ENCODE peak calls at places on chromosomes 6 and 20, in five cellular contexts. I is IMR-90; F is GM23248; C is PC-3; A is CD8-positive, alpha-beta memory T cell. M is an unnamed sample.

GRCh38 chr6:7805088-7805756 is 79.3 kb downstream of the BMP6 start:
- DNase-seq in I (no peak), F (no peak), C (no peak), A (no peak), M (no peak)

GRCh38 chr6:13613029-13613594 is 2.0 kb upstream of the NOL7 start:
- DNase-seq in I (no peak), F (no peak), C (no peak), A (no peak), M (no peak)

GRCh38 chr20:61682998-61683681 is 382.5 kb downstream of the TAF4 start:
- DNase-seq in I (peak), F (peak), C (no peak), A (no peak), M (no peak)

GRCh38 chr20:54649511-54649962 is 174.1 kb downstream of the DOK5 start:
- DNase-seq in I (peak), F (peak), C (peak), A (peak), M (peak)

GRCh38 chr6:10309826-10310405 is 105.0 kb downstream of the TFAP2A start:
- DNase-seq in I (no peak), F (no peak), C (no peak), A (no peak), M (no peak)

GRCh38 chr20:13736792-13737191 is 47.9 kb downstream of the ESF1 start:
- DNase-seq in I (peak), F (peak), C (no peak), A (no peak), M (no peak)

GRCh38 chr6:125155344-125155743 is 1.8 kb downstream of the TPD52L1 start:
- DNase-seq in I (no peak), F (no peak), C (no peak), A (no peak), M (no peak)

GRCh38 chr6:21831531-21832291 is 238.2 kb downstream of the SOX4 start:
- DNase-seq in I (peak), F (peak), C (no peak), A (no peak), M (no peak)

GRCh38 chr6:38715016-38715809 is at the start of gene DNAH8:
- DNase-seq in I (no peak), F (peak), C (no peak), A (no peak), M (no peak)

GRCh38 chr20:57748601-57749130 is 38.9 kb upstream of the PMEPA1 start:
- DNase-seq in I (peak), F (peak), C (peak), A (peak), M (peak)

GRCh38 chr6:74182992-74183391 is 487.0 kb downstream of the CD109 start:
- DNase-seq in I (peak), F (peak), C (no peak), A (no peak), M (no peak)

GRCh38 chr6:116530436-116530835 is 15.0 kb downstream of the TRAPPC3L start:
- DNase-seq in I (peak), F (no peak), C (peak), A (no peak), M (no peak)

GRCh38 chr6:129006685-129007514 is 124.0 kb downstream of the LAMA2 start:
- DNase-seq in I (peak), F (no peak), C (no peak), A (no peak), M (no peak)

GRCh38 chr20:62517901-62518610 is 42.3 kb upstream of the GATA5 start:
- DNase-seq in I (no peak), F (no peak), C (no peak), A (no peak), M (no peak)

GRCh38 chr6:143962644-143962929 is 45.5 kb downstream of the PLAGL1 start:
- DNase-seq in I (peak), F (peak), C (no peak), A (no peak), M (no peak)

GRCh38 chr6:141123084-141123483 is 1009.6 kb upstream of the GJE1 start:
- DNase-seq in I (peak), F (no peak), C (no peak), A (no peak), M (no peak)

GRCh38 chr6:131038612-131039344 is 24.3 kb downstream of the EPB41L2 start:
- DNase-seq in I (peak), F (peak), C (no peak), A (no peak), M (no peak)

GRCh38 chr6:129671442-129672344 is 38.3 kb downstream of the ARHGAP18 start:
- DNase-seq in I (no peak), F (no peak), C (no peak), A (peak), M (peak)

GRCh38 chr20:1894951-1895673 is at the start of gene SIRPA:
- DNase-seq in I (peak), F (peak), C (peak), A (no peak), M (no peak)

GRCh38 chr6:44045672-44046015 is 81.6 kb downstream of the MRPL14 start:
- DNase-seq in I (no peak), F (no peak), C (no peak), A (no peak), M (no peak)

GRCh38 chr6:118419448-118420394 is 128.4 kb upstream of the PLN start:
- DNase-seq in I (peak), F (no peak), C (no peak), A (no peak), M (no peak)

GRCh38 chr6:161228911-161229591 is 44.8 kb downstream of the AGPAT4 start:
- DNase-seq in I (peak), F (peak), C (peak), A (no peak), M (no peak)

GRCh38 chr6:144888621-144889020 is 603.5 kb downstream of the UTRN start:
- DNase-seq in I (no peak), F (no peak), C (no peak), A (no peak), M (no peak)

GRCh38 chr6:38443341-38443740 is 196.4 kb downstream of the BTBD9 start:
- DNase-seq in I (no peak), F (no peak), C (no peak), A (no peak), M (no peak)

GRCh38 chr20:61719691-61720347 is 345.9 kb downstream of the TAF4 start:
- DNase-seq in I (no peak), F (no peak), C (no peak), A (peak), M (no peak)

GRCh38 chr20:2751868-2752630 is 48.4 kb downstream of the CPXM1 start:
- DNase-seq in I (no peak), F (peak), C (peak), A (peak), M (no peak)

GRCh38 chr6:69337301-69337700 is 459.5 kb downstream of the LMBRD1 start:
- DNase-seq in I (no peak), F (no peak), C (no peak), A (no peak), M (no peak)

GRCh38 chr6:105483492-105483891 is 80.6 kb upstream of the PREP start:
- DNase-seq in I (peak), F (peak), C (peak), A (no peak), M (no peak)

GRCh38 chr20:428658-429200 is 20.6 kb downstream of the RBCK1 start:
- DNase-seq in I (no peak), F (no peak), C (no peak), A (no peak), M (no peak)

GRCh38 chr20:59662161-59662560 is 57.8 kb downstream of the PHACTR3 start:
- DNase-seq in I (no peak), F (no peak), C (no peak), A (no peak), M (no peak)

GRCh38 chr20:2125474-2126112 is 24.0 kb downstream of the STK35 start:
- DNase-seq in I (no peak), F (no peak), C (no peak), A (no peak), M (no peak)

GRCh38 chr6:35392111-35392702 is 49.8 kb downstream of the PPARD start:
- DNase-seq in I (no peak), F (no peak), C (peak), A (no peak), M (no peak)

GRCh38 chr6:127404594-127405178 is 54.5 kb downstream of the KIAA0408 start:
- DNase-seq in I (no peak), F (peak), C (peak), A (no peak), M (no peak)

GRCh38 chr20:4008877-4009276 is 6.5 kb downstream of the RNF24 start:
- DNase-seq in I (no peak), F (no peak), C (no peak), A (no peak), M (no peak)

GRCh38 chr6:157774153-157775135 is 48.6 kb upstream of the SNX9 start:
- DNase-seq in I (no peak), F (no peak), C (peak), A (no peak), M (no peak)

GRCh38 chr6:155958550-155958949 is 502.9 kb upstream of the NOX3 start:
- DNase-seq in I (no peak), F (no peak), C (peak), A (no peak), M (no peak)

DNA sequence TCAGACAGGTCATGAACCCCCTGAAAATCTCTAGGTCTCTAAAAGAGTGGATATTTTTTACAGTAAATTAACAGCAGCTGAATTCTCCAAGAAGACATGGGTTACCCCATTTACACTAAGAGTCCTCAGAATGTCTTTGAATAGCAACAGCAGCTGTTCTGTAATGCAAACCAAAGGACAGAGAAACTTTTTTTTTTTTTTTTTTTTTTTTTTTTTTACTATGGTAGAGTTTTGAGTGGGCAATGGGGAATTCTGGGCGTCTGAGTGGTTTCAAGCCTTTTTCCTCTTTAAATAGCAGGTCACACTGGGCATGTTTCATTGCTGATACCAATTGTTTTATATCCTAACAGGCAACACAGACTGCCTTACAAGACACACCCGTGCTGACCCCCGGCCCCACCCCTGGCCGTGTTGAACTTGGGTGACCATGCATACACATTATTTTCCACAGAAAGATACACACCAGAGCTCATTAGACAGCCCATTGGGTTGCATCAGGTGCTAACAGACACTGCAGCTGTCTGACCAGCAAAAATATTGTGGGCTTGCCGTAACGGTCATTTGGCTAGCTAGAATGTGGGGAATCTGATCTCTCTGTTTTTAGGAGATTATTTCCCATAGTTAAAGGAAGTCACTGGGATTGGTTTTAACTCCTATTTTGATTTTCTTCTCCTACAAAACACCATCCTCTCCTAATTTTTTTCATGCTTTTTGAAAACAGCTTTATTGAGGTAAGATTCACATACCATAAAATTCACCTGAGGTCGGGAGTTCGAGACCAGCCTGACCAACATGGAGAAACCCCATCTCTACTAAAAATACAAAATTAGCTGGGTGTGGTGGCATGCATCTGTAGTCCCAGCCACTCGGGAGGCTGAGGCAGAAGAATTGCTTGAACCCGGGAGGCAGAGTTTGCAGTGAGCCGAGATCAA is 26.7 kb upstream of the IRF4 start:
- DNase-seq in I (no peak), F (no peak), C (no peak), A (no peak), M (peak)
- H3K4me3 ChIP-seq in I (no peak), F (no peak), C (no peak), A (no peak), M (no peak)

GRCh38 chr20:45355209-45355608 is 7.0 kb upstream of the SDC4 start:
- DNase-seq in I (peak), F (peak), C (peak), A (no peak), M (no peak)
- H3K4me3 ChIP-seq in I (peak), F (peak), C (no peak), A (no peak), M (no peak)

DNA sequence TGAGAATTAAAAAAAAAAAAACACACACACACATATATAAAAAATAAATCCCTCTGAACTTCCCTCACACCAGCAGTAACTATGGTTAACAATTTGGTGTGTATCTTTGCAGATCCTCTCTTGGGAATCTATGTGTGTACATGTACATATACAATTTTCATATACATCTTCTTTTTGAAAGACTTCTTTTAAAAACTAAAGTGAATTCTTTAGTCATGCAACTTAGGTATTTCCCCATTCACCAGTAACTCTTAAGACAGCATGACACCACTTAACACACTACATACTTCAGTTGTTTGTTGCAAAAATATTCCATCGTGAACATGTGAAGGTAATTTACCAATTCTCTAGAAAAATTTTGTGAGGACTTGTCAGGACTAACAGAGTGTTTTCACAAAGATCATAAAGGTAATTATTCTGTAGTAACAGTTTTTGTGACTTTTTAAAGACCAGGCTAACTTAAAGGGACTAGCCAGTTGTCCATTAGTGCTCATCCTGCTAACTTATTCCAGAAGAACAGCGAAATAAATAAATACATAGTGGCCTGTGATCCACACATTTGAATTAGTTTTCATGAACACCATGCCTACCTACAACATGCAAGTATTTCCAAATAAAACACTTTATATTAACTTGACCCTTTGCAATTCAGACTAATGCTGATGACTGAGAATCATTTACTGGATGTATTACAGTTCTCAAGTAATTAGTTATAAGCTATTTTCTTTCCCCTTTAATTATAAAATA is 12.1 kb downstream of the RBM39 start:
- DNase-seq in I (no peak), F (peak), C (no peak), A (no peak), M (no peak)
- H3K4me3 ChIP-seq in I (no peak), F (no peak), C (no peak), A (no peak), M (no peak)

DNA sequence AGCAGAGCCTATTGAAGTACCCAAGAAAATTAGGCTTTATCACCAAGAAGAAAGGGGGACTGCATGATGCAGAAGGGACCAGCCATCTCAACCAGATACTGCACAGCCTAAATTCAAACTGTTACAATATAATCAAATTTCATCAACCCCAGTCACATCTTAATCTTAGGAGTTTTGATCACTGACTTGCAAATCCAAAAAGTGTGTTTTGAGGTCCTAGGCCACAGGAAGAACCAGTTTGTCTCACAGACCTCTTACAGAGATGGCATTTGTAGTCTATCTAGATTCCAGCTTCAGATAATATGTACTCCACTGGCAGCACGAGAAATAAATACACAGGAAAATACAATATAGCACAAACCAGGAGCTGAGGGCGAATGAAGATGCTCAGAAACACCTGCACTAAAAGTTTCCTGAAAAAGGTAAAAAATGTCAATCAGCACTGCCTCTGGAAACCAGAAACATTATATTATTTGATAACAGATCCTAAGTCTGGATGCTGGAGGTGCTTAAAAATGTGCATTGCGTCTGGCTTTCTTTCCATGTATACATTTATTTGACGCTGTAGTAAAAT is 665 bp upstream of the BTN3A3 start:
- DNase-seq in I (no peak), F (peak), C (no peak), A (no peak), M (no peak)
- H3K4me3 ChIP-seq in I (peak), F (peak), C (peak), A (peak), M (peak)

GRCh38 chr6:31586596-31586995 is 519 bp downstream of the LST1 start:
- DNase-seq in I (no peak), F (no peak), C (no peak), A (peak), M (no peak)
- H3K4me3 ChIP-seq in I (no peak), F (no peak), C (no peak), A (peak), M (no peak)

GRCh38 chr6:134590449-134590848 is 272.5 kb upstream of the SGK1 start:
- DNase-seq in I (peak), F (peak), C (peak), A (no peak), M (no peak)

GRCh38 chr6:134588267-134588666 is 270.4 kb upstream of the SGK1 start:
- DNase-seq in I (no peak), F (no peak), C (no peak), A (no peak), M (no peak)

GRCh38 chr6:134584809-134585528 is 267.1 kb upstream of the SGK1 start:
- DNase-seq in I (no peak), F (no peak), C (no peak), A (no peak), M (no peak)

GRCh38 chr6:134589512-134589911 is 271.6 kb upstream of the SGK1 start:
- DNase-seq in I (peak), F (peak), C (peak), A (no peak), M (no peak)

DNA sequence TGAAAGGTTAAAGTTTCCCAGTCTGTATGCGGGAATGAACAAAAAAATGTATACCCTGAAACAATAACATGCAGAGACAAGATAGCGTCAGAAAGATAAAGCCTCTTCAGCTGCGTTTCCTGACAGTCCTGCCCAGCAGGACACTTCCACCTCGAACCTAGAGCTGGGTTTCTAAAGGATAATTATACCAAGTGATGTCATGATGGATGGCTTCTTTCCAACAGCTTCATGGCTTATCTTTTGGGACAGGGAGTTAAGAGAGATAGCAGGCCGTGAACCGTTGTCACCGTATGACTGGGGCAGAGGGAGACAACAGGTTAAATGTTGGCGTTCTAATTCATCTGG is 267.6 kb upstream of the SGK1 start:
- DNase-seq in I (no peak), F (no peak), C (no peak), A (no peak), M (no peak)
- H3K4me3 ChIP-seq in I (no peak), F (no peak), C (no peak), A (no peak), M (no peak)

GRCh38 chr6:42453649-42454427 is 2.1 kb upstream of the TRERF1 start:
- DNase-seq in I (peak), F (peak), C (no peak), A (no peak), M (peak)
- H3K4me3 ChIP-seq in I (peak), F (peak), C (peak), A (peak), M (peak)